ENCODE peak calls at places on chromosomes 12 and 14, in nine cellular contexts. P is astrocyte, Z is neural progenitor cell, U is A549, H is mesenchymal stem cell, A is fibroblast of lung, N is stomach, Q is OCI-LY7, F is ascending aorta. Y is an unnamed sample.

GRCh38 chr12:109518820-109519665 is 41.6 kb downstream of the UBE3B start:
- DNase-seq in H (peak; percentile 96), U (peak; percentile 48), A (peak; percentile 89), Q (peak; percentile 61), Z (peak; percentile 73), P (peak; percentile 85), F (peak; percentile 58), N (peak; percentile 60), Y (peak; percentile 47)

GRCh38 chr12:98750511-98750910 is 105.4 kb downstream of the APAF1 start:
- DNase-seq in N (no peak), Z (no peak), P (no peak), U (no peak), A (peak; percentile 22), F (no peak), H (no peak), Q (no peak), Y (no peak)

GRCh38 chr14:101031721-101032120 is 128.2 kb upstream of the RTL1 start:
- DNase-seq in U (no peak), F (peak; percentile 30), H (no peak), Q (no peak), Z (no peak), P (no peak), A (no peak), N (no peak), Y (no peak)

GRCh38 chr12:47891356-47891755 is 13.4 kb downstream of the VDR start:
- DNase-seq in Z (no peak), P (no peak), U (no peak), Q (no peak), H (no peak), F (no peak), A (peak; percentile 10), N (no peak), Y (no peak)

GRCh38 chr12:89733579-89734201 is 25.1 kb upstream of the ATP2B1 start:
- DNase-seq in Z (no peak), H (peak; percentile 93), Q (no peak), N (no peak), A (peak; percentile 96), F (no peak), U (no peak), P (peak; percentile 97), Y (no peak)

GRCh38 chr14:67031920-67032774 is 157.1 kb upstream of the GARIN2 start:
- DNase-seq in A (no peak), H (no peak), P (no peak), U (no peak), Q (no peak), N (no peak), Z (no peak), F (no peak), Y (no peak)

GRCh38 chr14:64943556-64943955 is 1.0 kb upstream of the GPX2 start:
- DNase-seq in U (no peak), N (no peak), H (no peak), Q (no peak), P (no peak), F (peak; percentile 41), Z (no peak), A (no peak), Y (no peak)

GRCh38 chr14:22131749-22132476 is 457.1 kb downstream of the DAD1 start:
- DNase-seq in F (no peak), Z (peak; percentile 24), H (no peak), N (no peak), A (no peak), P (no peak), U (peak; percentile 27), Q (peak; percentile 39), Y (no peak)

GRCh38 chr12:95788637-95789036 is 1.9 kb downstream of the NTN4 start:
- DNase-seq in U (no peak), A (peak; percentile 63), P (peak; percentile 52), H (peak; percentile 47), Q (no peak), N (no peak), Z (no peak), F (no peak), Y (no peak)

GRCh38 chr12:58302487-58303011 is 361.2 kb downstream of the ATP23 start:
- DNase-seq in H (peak; percentile 79), P (no peak), A (no peak), U (peak; percentile 42), Q (peak; percentile 8), Z (no peak), N (no peak), F (no peak), Y (no peak)

GRCh38 chr12:116426391-116427136 is 132.6 kb upstream of the MAP1LC3B2 start:
- DNase-seq in A (peak; percentile 97), U (peak; percentile 98), H (peak; percentile 97), F (peak; percentile 95), Z (peak; percentile 50), Q (no peak), P (peak; percentile 95), N (no peak), Y (no peak)

GRCh38 chr12:101653030-101653429 is 44.4 kb upstream of the CHPT1 start:
- DNase-seq in P (no peak), U (no peak), F (no peak), H (no peak), N (no peak), Z (no peak), A (no peak), Q (no peak), Y (no peak)

GRCh38 chr12:6979453-6979852 is 8.7 kb downstream of the EMG1 start:
- DNase-seq in F (no peak), P (no peak), A (no peak), U (no peak), Q (no peak), N (no peak), H (no peak), Z (no peak), Y (no peak)

GRCh38 chr12:86666311-86666710 is 410.1 kb upstream of the MGAT4C start:
- DNase-seq in U (no peak), H (no peak), F (no peak), P (no peak), N (no peak), Z (no peak), A (peak; percentile 18), Q (no peak), Y (no peak)

GRCh38 chr14:69637503-69638030 is 26.2 kb downstream of the SUSD6 start:
- DNase-seq in A (no peak), H (peak; percentile 42), F (no peak), Z (peak; percentile 56), U (no peak), Q (no peak), N (no peak), P (no peak), Y (no peak)

GRCh38 chr14:103898711-103899110 is 29.5 kb upstream of the TDRD9 start:
- DNase-seq in N (no peak), Q (no peak), H (no peak), P (no peak), A (no peak), F (no peak), U (no peak), Z (no peak), Y (no peak)

GRCh38 chr14:80456200-80456599 is 244.9 kb upstream of the DIO2 start:
- DNase-seq in F (no peak), H (peak; percentile 39), U (no peak), Q (no peak), Z (no peak), A (peak; percentile 65), P (peak; percentile 61), N (no peak), Y (no peak)

GRCh38 chr12:96070670-96071279 is 35.4 kb upstream of the LTA4H start:
- DNase-seq in H (peak; percentile 7), Q (peak; percentile 35), Z (peak; percentile 72), A (peak; percentile 28), F (no peak), P (peak; percentile 15), U (peak; percentile 42), N (no peak), Y (no peak)

GRCh38 chr12:69097619-69098368 is 141.6 kb upstream of the CPSF6 start:
- DNase-seq in U (no peak), Z (no peak), H (no peak), F (no peak), Q (no peak), A (peak; percentile 86), P (peak; percentile 82), N (no peak), Y (no peak)
- H3K27ac ChIP-seq in U (no peak overlapping the region), Z (peak overlapping the region; percentile 55), H (no peak overlapping the region), F (no peak overlapping the region), Q (no peak overlapping the region), A (no peak overlapping the region), P (no peak overlapping the region), N (no peak overlapping the region), Y (no peak overlapping the region)

DNA sequence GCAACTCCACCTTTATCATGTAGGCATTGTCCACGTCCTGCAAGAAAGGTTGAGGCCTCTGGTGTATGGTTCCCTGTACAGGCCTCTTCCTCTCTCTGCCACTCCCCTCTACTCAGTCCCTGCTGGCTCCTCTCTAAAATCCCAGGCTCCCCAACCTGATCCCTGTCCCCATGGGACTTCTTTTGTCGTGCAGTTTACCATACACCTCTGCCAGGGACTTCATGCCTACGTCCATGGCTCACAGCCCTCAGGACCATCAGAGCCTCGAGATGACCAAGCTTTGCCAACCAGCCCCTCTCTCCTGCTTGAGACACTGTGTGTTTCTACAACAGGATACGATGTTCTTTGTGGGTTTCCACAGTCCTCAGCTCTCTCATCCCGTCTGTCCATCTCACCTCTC is 2.9 kb downstream of the KRT2 start:
- DNase-seq in Q (no peak), P (no peak), H (no peak), A (no peak), U (no peak), F (no peak), N (no peak), Z (no peak), Y (no peak)
- H3K4me1 ChIP-seq in Q (no peaks in the 10 kb centered on the region), P (no peaks in the 10 kb centered on the region), H (no peaks in the 10 kb centered on the region), A (no peaks in the 10 kb centered on the region), U (no peaks in the 10 kb centered on the region), F (no peaks in the 10 kb centered on the region), N (no peaks in the 10 kb centered on the region), Z (peaks cover 6% of the 10 kb centered on the region), Y (peaks cover 51% of the 10 kb centered on the region)

GRCh38 chr12:52514471-52515318 is 5.5 kb downstream of the KRT5 start:
- DNase-seq in F (no peak), N (no peak), Z (no peak), H (no peak), A (no peak), P (no peak), U (no peak), Q (no peak), Y (no peak)

GRCh38 chr12:52517005-52517835 is 3.0 kb downstream of the KRT5 start:
- DNase-seq in H (no peak), U (no peak), Z (no peak), A (no peak), N (no peak), Q (no peak), F (no peak), P (no peak), Y (no peak)

GRCh38 chr12:52517888-52518287 is 2.3 kb downstream of the KRT5 start:
- DNase-seq in U (no peak), H (no peak), Q (no peak), P (no peak), N (no peak), A (no peak), F (no peak), Z (no peak), Y (no peak)

GRCh38 chr12:52515319-52515646 is 4.9 kb downstream of the KRT5 start:
- DNase-seq in P (no peak), A (no peak), Q (no peak), H (no peak), F (no peak), U (no peak), N (no peak), Z (no peak), Y (no peak)

GRCh38 chr12:52515927-52516831 is 4.0 kb downstream of the KRT5 start:
- DNase-seq in Q (no peak), A (peak; percentile 40), F (no peak), H (no peak), P (peak; percentile 36), Z (no peak), N (no peak), U (no peak), Y (no peak)
- H3K27ac ChIP-seq in Q (no peak overlapping the region), A (no peak overlapping the region), F (no peak overlapping the region), H (no peak overlapping the region), P (no peak overlapping the region), Z (no peak overlapping the region), N (no peak overlapping the region), U (no peak overlapping the region), Y (no peak overlapping the region)

GRCh38 chr14:74647834-74648361 is 35.9 kb upstream of the LTBP2 start:
- DNase-seq in F (no peak), A (no peak), U (no peak), P (no peak), N (peak; percentile 34), Z (no peak), Q (no peak), H (no peak), Y (no peak)
- H3K4me1 ChIP-seq in F (peaks cover 47% of the 10 kb centered on the region), A (peaks cover 3% of the 10 kb centered on the region), U (peaks cover 25% of the 10 kb centered on the region), P (peaks cover 17% of the 10 kb centered on the region), N (peaks cover 8% of the 10 kb centered on the region), Z (no peaks in the 10 kb centered on the region), Q (no peaks in the 10 kb centered on the region), H (peaks cover 35% of the 10 kb centered on the region), Y (no peaks in the 10 kb centered on the region)